ENCODE peak calls at places on chromosomes 3 and 15, in five cellular contexts. J is GM12878, D is WTC11, W is A549, Q is IMR-90. U is an unnamed sample.
A peak's percentile ranks its signal among the peaks of the same experiment; 100 is the strongest.

GRCh38 chr3:196842567-196843434 is 24.9 kb upstream of the SENP5 start:
- DNase-seq in J (no peak), D (no peak), W (no peak), Q (no peak), U (peak; percentile 21)

GRCh38 chr15:70251246-70251990 is 153.7 kb upstream of the TLE3 start:
- DNase-seq in Q (no peak), W (no peak), J (no peak), D (no peak), U (no peak)

GRCh38 chr15:22224241-22224671 is 143.9 kb downstream of the OR4M2 start:
- DNase-seq in W (no peak), D (no peak), J (no peak), Q (no peak), U (no peak)

GRCh38 chr3:14863324-14864100 is 44.8 kb downstream of the FGD5 start:
- DNase-seq in Q (no peak), D (peak; percentile 40), W (no peak), J (no peak), U (no peak)

GRCh38 chr3:129940086-129940485 is 34.4 kb upstream of the TRH start:
- DNase-seq in Q (no peak), W (no peak), D (no peak), J (no peak), U (no peak)

GRCh38 chr3:191461113-191461595 is at the start of gene PYDC2:
- DNase-seq in Q (no peak), D (no peak), J (no peak), W (no peak), U (no peak)

GRCh38 chr3:15462451-15462850 is 35.1 kb downstream of the EAF1 start:
- DNase-seq in W (no peak), D (no peak), J (no peak), Q (no peak), U (no peak)

GRCh38 chr15:65298731-65299130 is 2.9 kb downstream of the RNU5A-1 start:
- DNase-seq in W (no peak), D (no peak), Q (no peak), J (no peak), U (no peak)

GRCh38 chr3:11514191-11514770 is 129.4 kb downstream of the VGLL4 start:
- DNase-seq in Q (peak; percentile 92), W (no peak), D (no peak), J (no peak), U (peak; percentile 54)

GRCh38 chr3:76198086-76198485 is 412.7 kb upstream of the ZNF717 start:
- DNase-seq in W (no peak), Q (no peak), J (no peak), D (peak; percentile 21), U (no peak)

GRCh38 chr3:5095879-5096278 is 26.2 kb upstream of the ARL8B start:
- DNase-seq in Q (peak; percentile 5), J (no peak), W (no peak), D (peak; percentile 67), U (no peak)

GRCh38 chr3:38564631-38565338 is 68.6 kb downstream of the EXOG start:
- DNase-seq in J (no peak), D (no peak), W (no peak), Q (no peak), U (no peak)

GRCh38 chr3:70840106-70840870 is 527.9 kb upstream of the MDFIC2 start:
- DNase-seq in Q (peak; percentile 23), D (no peak), W (no peak), J (no peak), U (no peak)
- TF ChIP-seq USF2 in Q (no peak), D (no peak), W (no peak), J (no peak), U (no peak)

GRCh38 chr3:176631175-176631574 is 566.1 kb downstream of the TBL1XR1 start:
- DNase-seq in W (no peak), J (no peak), D (no peak), Q (no peak), U (no peak)

DNA sequence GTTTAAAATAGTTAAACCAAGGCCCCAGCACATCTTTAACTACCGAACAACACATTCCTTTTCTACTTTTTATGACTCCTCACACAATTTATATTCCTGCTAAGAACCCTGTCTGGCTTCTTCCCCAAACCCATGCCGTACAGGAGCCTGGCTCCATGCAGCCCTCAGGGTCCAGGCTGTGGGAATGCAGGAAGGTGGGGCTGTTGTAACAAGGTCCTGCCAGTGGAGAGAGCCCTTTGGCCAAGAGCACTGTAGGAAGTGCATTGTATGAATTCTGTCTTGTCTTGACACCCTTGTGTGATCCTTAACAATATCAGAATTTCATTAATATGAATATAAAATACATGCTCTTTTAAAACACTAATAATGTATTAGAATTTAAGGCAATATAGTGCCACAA is 563.8 kb downstream of the TBL1XR1 start:
- DNase-seq in J (no peak), D (peak; percentile 45), W (no peak), Q (no peak), U (no peak)
- TF ChIP-seq USF2 in J (no peak), D (no peak), W (no peak), Q (no peak), U (no peak)

GRCh38 chr15:40106203-40107161 is 2.2 kb downstream of the BMF start:
- DNase-seq in Q (peak; percentile 49), J (peak; percentile 83), D (peak; percentile 82), W (peak; percentile 54), U (peak; percentile 95)
- TF ChIP-seq USF2 in Q (no peak), J (no peak), D (no peak), W (no peak), U (no peak)

DNA sequence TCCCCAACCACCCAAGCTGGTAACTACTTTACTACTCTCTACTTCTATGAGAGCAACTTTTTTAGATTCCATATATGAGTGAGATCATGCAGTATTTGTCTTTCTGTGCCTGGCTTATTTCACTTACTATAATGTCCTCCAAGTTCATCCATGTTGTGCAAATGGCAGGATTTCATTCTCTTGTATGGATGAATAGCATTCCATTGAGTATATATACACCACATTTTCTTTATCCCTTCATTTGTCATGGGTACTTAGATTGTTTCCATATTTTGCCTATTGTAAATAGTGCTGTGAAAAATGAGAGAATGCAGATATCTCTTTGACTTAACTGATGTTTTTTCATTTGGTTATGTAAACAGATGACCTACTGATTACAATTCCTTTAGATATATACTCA is 78.6 kb upstream of the CCNL1 start:
- DNase-seq in W (no peak), Q (peak; percentile 34), J (no peak), D (no peak), U (no peak)
- TF ChIP-seq USF2 in W (no peak), Q (no peak), J (no peak), D (no peak), U (no peak)

U was measured in HepG2.